ENCODE peak calls at places on chromosomes 12 and 14, in four cellular contexts. One of them, this sample, is unnamed.

GRCh38 chr14:99899578-99900178 is 106.5 kb downstream of the EML1 start:
- DNase-seq in A549: peak; percentile 15
- DNase-seq in K562: no peak
- DNase-seq in HepG2: no peak
- DNase-seq in this sample: no peak

GRCh38 chr12:52398176-52398575 is 8.0 kb downstream of the KRT82 start:
- DNase-seq in HepG2: no peak
- DNase-seq in K562: no peak
- DNase-seq in A549: peak; percentile 35
- DNase-seq in this sample: no peak

GRCh38 chr12:14950982-14951746 is 10.2 kb downstream of the ARHGDIB start:
- DNase-seq in HepG2: peak; percentile 56
- DNase-seq in K562: no peak
- DNase-seq in A549: no peak
- DNase-seq in this sample: no peak

GRCh38 chr12:32108829-32109228 is 2.2 kb downstream of the BICD1 start:
- DNase-seq in K562: no peak
- DNase-seq in HepG2: no peak
- DNase-seq in A549: no peak
- DNase-seq in this sample: no peak

GRCh38 chr14:23555882-23556699 is at the start of gene THTPA:
- DNase-seq in HepG2: peak; percentile 96
- DNase-seq in K562: peak; percentile 84
- DNase-seq in A549: peak; percentile 91
- DNase-seq in this sample: no peak

GRCh38 chr14:71728386-71728785 is 203.8 kb upstream of the RGS6 start:
- DNase-seq in HepG2: no peak
- DNase-seq in A549: no peak
- DNase-seq in K562: no peak
- DNase-seq in this sample: no peak

GRCh38 chr14:77088645-77089044 is 9.4 kb upstream of the CIPC start:
- DNase-seq in A549: no peak
- DNase-seq in HepG2: no peak
- DNase-seq in K562: no peak
- DNase-seq in this sample: no peak

GRCh38 chr14:35416108-35416750 is 11.7 kb upstream of the NFKBIA start:
- DNase-seq in HepG2: no peak
- DNase-seq in K562: no peak
- DNase-seq in A549: no peak
- DNase-seq in this sample: no peak

GRCh38 chr12:65695077-65695865 is 129.0 kb upstream of the HMGA2 start:
- DNase-seq in K562: no peak
- DNase-seq in HepG2: peak; percentile 15
- DNase-seq in A549: peak; percentile 90
- DNase-seq in this sample: no peak

GRCh38 chr14:105694961-105695360 is 168.6 kb downstream of the TMEM121 start:
- DNase-seq in K562: no peak
- DNase-seq in A549: no peak
- DNase-seq in HepG2: no peak
- DNase-seq in this sample: no peak

GRCh38 chr12:45166056-45166455 is 49.8 kb upstream of the ANO6 start:
- DNase-seq in K562: no peak
- DNase-seq in A549: no peak
- DNase-seq in HepG2: no peak
- DNase-seq in this sample: no peak

GRCh38 chr14:100303179-100303578 is 3.1 kb downstream of the SLC25A29 start:
- DNase-seq in A549: peak; percentile 42
- DNase-seq in HepG2: no peak
- DNase-seq in K562: peak; percentile 41
- DNase-seq in this sample: no peak

GRCh38 chr12:104420868-104421267 is 35.9 kb upstream of the CHST11 start:
- DNase-seq in HepG2: no peak
- DNase-seq in K562: no peak
- DNase-seq in A549: no peak
- DNase-seq in this sample: no peak
- TF ChIP-seq RNF2 in HepG2: no peak
- TF ChIP-seq RNF2 in K562: no peak
- TF ChIP-seq RNF2 in A549: no peak
- TF ChIP-seq RNF2 in this sample: no peak

GRCh38 chr12:120759591-120760348 is 34.1 kb downstream of the ACADS start:
- DNase-seq in HepG2: no peak
- DNase-seq in A549: no peak
- DNase-seq in K562: no peak
- DNase-seq in this sample: no peak
- TF ChIP-seq RNF2 in HepG2: no peak
- TF ChIP-seq RNF2 in A549: no peak
- TF ChIP-seq RNF2 in K562: no peak
- TF ChIP-seq RNF2 in this sample: no peak

GRCh38 chr14:64801800-64802199 is 77.9 kb downstream of the SPTB start:
- DNase-seq in K562: peak; percentile 40
- DNase-seq in HepG2: peak; percentile 18
- DNase-seq in A549: peak; percentile 43
- DNase-seq in this sample: no peak
- TF ChIP-seq RNF2 in K562: no peak
- TF ChIP-seq RNF2 in HepG2: no peak
- TF ChIP-seq RNF2 in A549: no peak
- TF ChIP-seq RNF2 in this sample: no peak

GRCh38 chr12:20372326-20373097 is 4.2 kb downstream of the PDE3A start:
- DNase-seq in HepG2: no peak
- DNase-seq in A549: no peak
- DNase-seq in K562: no peak
- DNase-seq in this sample: no peak
- TF ChIP-seq RNF2 in HepG2: no peak
- TF ChIP-seq RNF2 in A549: no peak
- TF ChIP-seq RNF2 in K562: no peak
- TF ChIP-seq RNF2 in this sample: no peak

DNA sequence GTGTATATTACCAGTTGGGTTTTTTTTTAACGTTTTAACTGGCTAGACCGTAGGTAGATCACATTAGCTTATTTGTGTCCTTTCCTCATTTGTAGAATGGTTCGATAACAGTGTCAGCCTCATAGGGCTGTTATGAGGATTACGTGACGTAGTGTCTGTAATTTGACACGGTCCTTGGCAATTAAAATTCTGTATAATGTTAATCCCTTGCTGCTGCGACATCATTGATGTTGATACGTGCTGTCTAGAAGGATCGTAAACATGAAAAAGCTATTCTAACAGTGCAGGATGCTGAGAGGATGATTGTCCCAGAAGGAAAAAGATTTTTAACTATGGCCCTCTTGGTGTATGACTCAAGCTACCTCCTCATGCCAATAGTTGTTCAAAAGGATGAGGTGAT is 50.9 kb downstream of the HSP90AA1 start:
- DNase-seq in K562: no peak
- DNase-seq in HepG2: no peak
- DNase-seq in A549: no peak
- DNase-seq in this sample: no peak
- TF ChIP-seq RNF2 in K562: no peak
- TF ChIP-seq RNF2 in HepG2: no peak
- TF ChIP-seq RNF2 in A549: no peak
- TF ChIP-seq RNF2 in this sample: no peak

DNA sequence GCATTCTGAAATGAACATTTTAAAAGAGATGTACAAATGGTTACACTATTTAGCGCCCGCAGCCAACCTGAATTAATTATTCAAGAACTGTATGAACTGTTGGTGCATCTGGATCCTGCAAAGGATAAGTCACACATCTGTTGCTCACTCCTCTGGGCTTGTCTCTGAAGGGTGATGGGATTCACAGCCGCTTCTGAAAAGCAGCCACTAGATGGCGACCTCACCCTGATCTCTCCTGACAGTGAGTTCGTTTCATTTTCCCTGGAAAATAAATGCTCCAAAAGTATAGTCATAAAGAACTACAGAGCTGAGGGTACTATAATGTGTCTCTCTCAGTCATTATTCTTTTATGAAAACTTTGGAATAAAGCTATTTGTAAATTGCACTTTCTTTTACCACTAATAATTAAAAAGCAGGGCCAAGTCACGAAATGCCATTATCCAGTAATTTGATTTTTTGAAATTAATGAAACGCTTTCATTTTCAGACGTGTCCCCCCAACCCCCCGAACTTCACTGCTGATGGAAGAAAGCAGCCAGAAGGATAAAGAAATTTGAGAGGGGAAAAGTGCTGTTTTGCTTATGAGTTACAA is 789.6 kb downstream of the NRXN3 start:
- DNase-seq in A549: peak; percentile 61
- DNase-seq in K562: peak; percentile 36
- DNase-seq in HepG2: peak; percentile 49
- DNase-seq in this sample: peak; percentile 34
- TF ChIP-seq RNF2 in A549: no peak
- TF ChIP-seq RNF2 in K562: no peak
- TF ChIP-seq RNF2 in HepG2: no peak
- TF ChIP-seq RNF2 in this sample: no peak

DNA sequence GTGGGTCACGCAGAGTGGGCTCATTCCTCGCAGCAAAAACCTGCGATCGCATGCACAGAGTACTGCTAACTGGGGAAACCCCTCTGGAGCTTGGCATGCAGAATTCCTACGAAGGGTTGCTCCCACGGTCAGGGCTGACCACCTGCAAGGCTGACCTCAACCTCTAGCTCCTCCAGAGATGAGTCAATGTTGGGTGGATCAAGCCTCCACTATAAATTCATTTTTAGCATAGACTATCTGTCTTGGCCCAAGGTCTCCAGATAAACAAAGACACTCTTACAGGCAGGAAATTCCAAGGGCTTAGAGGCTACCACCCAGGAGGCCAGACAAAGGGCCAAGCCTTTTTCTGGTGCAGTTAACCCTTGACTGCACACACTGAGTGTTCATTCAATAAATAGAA is 296.5 kb downstream of the TMEM132D start:
- DNase-seq in K562: no peak
- DNase-seq in A549: peak; percentile 7
- DNase-seq in HepG2: no peak
- DNase-seq in this sample: no peak
- TF ChIP-seq RNF2 in K562: no peak
- TF ChIP-seq RNF2 in A549: no peak
- TF ChIP-seq RNF2 in HepG2: no peak
- TF ChIP-seq RNF2 in this sample: no peak

DNA sequence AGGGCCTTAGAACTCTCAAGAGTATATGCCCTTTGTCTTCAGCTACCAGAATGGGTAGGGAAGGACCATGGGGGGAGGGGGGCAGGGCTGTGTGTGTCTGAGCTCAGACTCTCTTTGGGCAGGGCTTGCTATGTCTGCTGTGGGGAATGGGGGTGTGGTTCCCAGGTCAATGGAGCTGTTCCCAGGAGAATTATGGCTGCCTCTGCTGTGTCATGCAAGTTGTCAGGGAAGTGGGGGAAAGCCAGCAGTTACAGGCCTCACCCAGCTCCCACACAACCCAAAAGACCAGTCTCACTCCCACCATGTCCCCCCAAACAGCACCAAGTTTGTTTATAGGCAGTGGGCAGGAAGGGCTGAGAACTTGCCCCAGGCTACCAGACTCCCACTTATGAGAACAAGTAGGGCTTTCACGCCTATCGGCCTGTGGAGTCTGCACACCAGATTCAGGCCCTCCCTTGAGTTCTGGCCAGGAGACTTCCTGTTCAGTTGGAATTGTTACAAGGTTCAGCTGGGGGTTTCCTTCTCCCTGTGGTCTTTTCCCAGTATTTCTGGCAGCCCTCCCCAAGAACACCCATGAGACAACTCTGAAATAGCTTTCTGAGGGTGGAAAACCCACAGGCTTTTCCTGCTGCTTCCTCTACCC is 6.1 kb upstream of the SERPINA11 start:
- DNase-seq in HepG2: no peak
- DNase-seq in K562: no peak
- DNase-seq in A549: no peak
- DNase-seq in this sample: no peak
- TF ChIP-seq RNF2 in HepG2: no peak
- TF ChIP-seq RNF2 in K562: no peak
- TF ChIP-seq RNF2 in A549: no peak
- TF ChIP-seq RNF2 in this sample: no peak

GRCh38 chr12:55978393-55978792 is 4.5 kb downstream of the RAB5B start:
- DNase-seq in K562: no peak
- DNase-seq in HepG2: no peak
- DNase-seq in A549: no peak
- DNase-seq in this sample: no peak

GRCh38 chr12:55979069-55979468 is 5.2 kb downstream of the RAB5B start:
- DNase-seq in A549: no peak
- DNase-seq in K562: no peak
- DNase-seq in HepG2: no peak
- DNase-seq in this sample: no peak

GRCh38 chr12:55983229-55983849 is 9.5 kb downstream of the RAB5B start:
- DNase-seq in K562: no peak
- DNase-seq in A549: no peak
- DNase-seq in HepG2: no peak
- DNase-seq in this sample: no peak

DNA sequence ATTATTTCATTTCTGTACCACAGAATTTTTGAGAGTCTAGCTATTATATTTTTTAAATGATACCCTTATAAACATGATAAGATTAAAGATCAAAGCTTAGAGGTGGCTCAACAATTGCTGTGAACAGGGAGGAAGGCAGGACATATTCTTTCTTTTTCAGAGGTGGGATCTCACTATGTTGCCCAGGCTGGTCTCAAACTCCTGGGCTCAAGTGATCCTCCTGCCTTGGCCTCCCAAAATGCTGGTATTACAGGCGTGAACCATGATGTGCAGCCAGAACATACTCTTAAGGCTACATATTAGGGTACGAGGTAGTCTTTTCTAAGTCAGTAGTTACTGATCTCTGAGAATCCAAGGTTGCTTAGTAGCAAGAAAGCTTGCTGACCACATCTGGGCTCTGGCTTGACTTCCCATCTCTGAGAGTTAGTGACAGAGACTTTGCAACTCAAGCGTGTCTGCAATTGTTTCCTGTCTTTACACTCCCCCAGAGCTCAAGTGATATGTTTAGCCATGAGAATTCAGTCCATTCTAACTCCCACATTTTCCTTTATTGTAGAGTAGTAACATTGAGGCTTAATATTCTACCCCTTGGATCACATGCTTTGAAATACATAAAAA is 8.6 kb downstream of the RAB5B start:
- DNase-seq in K562: no peak
- DNase-seq in HepG2: no peak
- DNase-seq in A549: no peak
- DNase-seq in this sample: no peak
- TF ChIP-seq RNF2 in K562: no peak
- TF ChIP-seq RNF2 in HepG2: no peak
- TF ChIP-seq RNF2 in A549: no peak
- TF ChIP-seq RNF2 in this sample: no peak

This sample was measured in H1.